ENCODE peak calls at places on chromosomes 5 and 9, in eight cellular contexts. Q is omental fat pad, B is H9, F is heart left ventricle, T is GM10248, A is bronchial epithelial cell, X is HFFc6, C is fibroblast of pulmonary artery. V is an unnamed sample.

GRCh38 chr5:78597068-78597857 is 51.3 kb downstream of the LHFPL2 start:
- DNase-seq in C (peak), Q (no peak), B (no peak), F (no peak), A (peak), T (no peak), X (peak), V (no peak)

GRCh38 chr5:167964529-167964928 is 326.9 kb upstream of the WWC1 start:
- DNase-seq in X (no peak), A (no peak), C (no peak), Q (no peak), F (no peak), B (no peak), T (no peak), V (no peak)

GRCh38 chr5:54480296-54480695 is 24.8 kb downstream of the HSPB3 start:
- DNase-seq in X (no peak), T (no peak), A (peak), C (no peak), Q (no peak), F (no peak), B (no peak), V (no peak)

GRCh38 chr9:114033397-114034103 is 44.5 kb downstream of the AMBP start:
- DNase-seq in F (no peak), Q (no peak), B (peak), A (no peak), C (peak), X (no peak), T (peak), V (peak)

GRCh38 chr9:133460405-133461175 is 812 bp downstream of the CACFD1 start:
- DNase-seq in F (no peak), X (peak), T (peak), C (peak), A (peak), Q (no peak), B (peak), V (peak)

GRCh38 chr5:134005415-134006118 is 792 bp upstream of the VDAC1 start:
- DNase-seq in B (peak), Q (no peak), X (no peak), A (no peak), C (no peak), T (peak), F (peak), V (peak)

GRCh38 chr9:9585920-9586319 is 1026.9 kb downstream of the PTPRD start:
- DNase-seq in A (no peak), Q (no peak), B (no peak), X (no peak), F (no peak), T (no peak), C (no peak), V (no peak)

GRCh38 chr5:94196959-94197358 is 421.4 kb downstream of the KIAA0825 start:
- DNase-seq in C (no peak), T (no peak), F (no peak), Q (no peak), B (no peak), A (no peak), X (no peak), V (no peak)

GRCh38 chr5:80407735-80408474 is at the start of gene ZFYVE16:
- DNase-seq in C (peak), F (peak), B (peak), X (peak), T (peak), Q (peak), A (peak), V (peak)
- TF ChIP-seq CTCF in C (no peak), F (peak), B (peak), X (peak), T (no peak), Q (no peak), A (peak), V (no peak)

DNA sequence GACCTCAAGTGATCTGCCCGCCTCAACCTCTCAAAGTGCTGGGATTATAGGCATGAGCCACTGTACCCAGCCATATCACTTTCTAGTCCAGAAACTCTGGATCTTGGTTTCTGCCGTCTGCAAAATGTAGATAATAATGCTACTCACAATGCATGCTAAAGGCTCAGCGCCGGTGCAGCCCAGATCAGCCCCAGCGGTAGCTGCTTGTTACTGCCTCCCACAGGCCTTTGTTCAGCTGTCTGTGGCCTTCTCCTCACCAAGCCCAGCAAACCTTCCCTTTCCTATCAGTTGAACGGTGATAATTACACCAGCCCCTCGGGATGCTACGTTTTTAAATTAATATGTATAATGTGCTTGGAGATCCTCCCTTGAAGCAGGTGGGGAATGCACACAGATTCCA is 26.2 kb upstream of the MSX2 start:
- DNase-seq in C (no peak), Q (no peak), B (peak), X (no peak), A (no peak), T (no peak), F (no peak), V (no peak)
- TF ChIP-seq CTCF in C (no peak), Q (no peak), B (peak), X (no peak), A (no peak), T (no peak), F (no peak), V (no peak)

GRCh38 chr9:129875181-129875611 is 39.9 kb downstream of the USP20 start:
- DNase-seq in B (peak), T (no peak), X (no peak), Q (no peak), F (no peak), C (no peak), A (no peak), V (no peak)
- TF ChIP-seq CTCF in B (peak), T (no peak), X (peak), Q (no peak), F (no peak), C (peak), A (peak), V (peak)

GRCh38 chr5:177421046-177421798 is 5.3 kb upstream of the GRK6 start:
- DNase-seq in Q (no peak), B (no peak), F (no peak), A (no peak), C (no peak), T (no peak), X (peak), V (no peak)
- TF ChIP-seq CTCF in Q (no peak), B (no peak), F (no peak), A (no peak), C (no peak), T (no peak), X (no peak), V (no peak)